ENCODE peak calls at places on chromosomes 11 and 22, in eight cellular contexts. One of them, this sample, is unnamed.
A peak's percentile ranks its signal among the peaks of the same experiment; 100 is the strongest.

GRCh38 chr22:30328466-30329049 is 1.8 kb upstream of the TBC1D10A start:
- DNase-seq in substantia nigra: no peak
- DNase-seq in NCI-H1417: no peak
- DNase-seq in activated CD8-positive, alpha-beta memory T cell treated with anti-CD3 and anti-CD28 coated beads for 4 hours: no peak
- DNase-seq in NCI-H510A treated with DMSO at 0.1 percent for 48 hours: no peak
- DNase-seq in NCI-H774: no peak
- DNase-seq in non-pigmented ciliary epithelial cell: no peak
- DNase-seq in nephron progenitor cell: no peak
- DNase-seq in this sample: no peak

GRCh38 chr11:15801616-15802015 is 554.7 kb downstream of the SOX6 start:
- DNase-seq in non-pigmented ciliary epithelial cell: no peak
- DNase-seq in substantia nigra: no peak
- DNase-seq in activated CD8-positive, alpha-beta memory T cell treated with anti-CD3 and anti-CD28 coated beads for 4 hours: no peak
- DNase-seq in nephron progenitor cell: no peak
- DNase-seq in NCI-H1417: no peak
- DNase-seq in NCI-H774: no peak
- DNase-seq in NCI-H510A treated with DMSO at 0.1 percent for 48 hours: no peak
- DNase-seq in this sample: no peak

GRCh38 chr11:119093951-119094815 is 7.5 kb downstream of the DPAGT1 start:
- DNase-seq in substantia nigra: no peak
- DNase-seq in activated CD8-positive, alpha-beta memory T cell treated with anti-CD3 and anti-CD28 coated beads for 4 hours: peak; percentile 36
- DNase-seq in non-pigmented ciliary epithelial cell: no peak
- DNase-seq in nephron progenitor cell: peak; percentile 44
- DNase-seq in NCI-H774: no peak
- DNase-seq in NCI-H510A treated with DMSO at 0.1 percent for 48 hours: peak; percentile 14
- DNase-seq in NCI-H1417: peak; percentile 68
- DNase-seq in this sample: no peak

GRCh38 chr11:65169164-65169641 is 830 bp upstream of the SPDYC start:
- DNase-seq in nephron progenitor cell: no peak
- DNase-seq in NCI-H1417: no peak
- DNase-seq in activated CD8-positive, alpha-beta memory T cell treated with anti-CD3 and anti-CD28 coated beads for 4 hours: no peak
- DNase-seq in NCI-H774: no peak
- DNase-seq in NCI-H510A treated with DMSO at 0.1 percent for 48 hours: no peak
- DNase-seq in non-pigmented ciliary epithelial cell: peak; percentile 28
- DNase-seq in substantia nigra: no peak
- DNase-seq in this sample: no peak

GRCh38 chr11:11281626-11282025 is 71.4 kb downstream of the CSNK2A3 start:
- DNase-seq in activated CD8-positive, alpha-beta memory T cell treated with anti-CD3 and anti-CD28 coated beads for 4 hours: no peak
- DNase-seq in NCI-H510A treated with DMSO at 0.1 percent for 48 hours: no peak
- DNase-seq in NCI-H1417: no peak
- DNase-seq in NCI-H774: no peak
- DNase-seq in substantia nigra: no peak
- DNase-seq in nephron progenitor cell: no peak
- DNase-seq in non-pigmented ciliary epithelial cell: no peak
- DNase-seq in this sample: no peak

GRCh38 chr11:74418509-74418895 is 20.3 kb upstream of the PGM2L1 start:
- DNase-seq in activated CD8-positive, alpha-beta memory T cell treated with anti-CD3 and anti-CD28 coated beads for 4 hours: no peak
- DNase-seq in substantia nigra: no peak
- DNase-seq in nephron progenitor cell: no peak
- DNase-seq in NCI-H774: peak; percentile 79
- DNase-seq in non-pigmented ciliary epithelial cell: peak; percentile 61
- DNase-seq in NCI-H1417: peak; percentile 63
- DNase-seq in NCI-H510A treated with DMSO at 0.1 percent for 48 hours: no peak
- DNase-seq in this sample: no peak

GRCh38 chr22:24208012-24208749 is 26.9 kb downstream of the SUSD2 start:
- DNase-seq in NCI-H1417: no peak
- DNase-seq in NCI-H510A treated with DMSO at 0.1 percent for 48 hours: peak; percentile 12
- DNase-seq in nephron progenitor cell: no peak
- DNase-seq in substantia nigra: no peak
- DNase-seq in NCI-H774: peak; percentile 5
- DNase-seq in activated CD8-positive, alpha-beta memory T cell treated with anti-CD3 and anti-CD28 coated beads for 4 hours: no peak
- DNase-seq in non-pigmented ciliary epithelial cell: peak; percentile 90
- DNase-seq in this sample: no peak

GRCh38 chr11:7514099-7514725 is 413 bp downstream of the PPFIBP2 start:
- DNase-seq in nephron progenitor cell: no peak
- DNase-seq in NCI-H1417: peak; percentile 24
- DNase-seq in activated CD8-positive, alpha-beta memory T cell treated with anti-CD3 and anti-CD28 coated beads for 4 hours: no peak
- DNase-seq in substantia nigra: no peak
- DNase-seq in non-pigmented ciliary epithelial cell: no peak
- DNase-seq in NCI-H774: no peak
- DNase-seq in NCI-H510A treated with DMSO at 0.1 percent for 48 hours: no peak
- DNase-seq in this sample: peak; percentile 51

GRCh38 chr22:27391092-27391770 is 410.3 kb downstream of the MN1 start:
- DNase-seq in non-pigmented ciliary epithelial cell: no peak
- DNase-seq in substantia nigra: no peak
- DNase-seq in nephron progenitor cell: peak; percentile 22
- DNase-seq in NCI-H510A treated with DMSO at 0.1 percent for 48 hours: no peak
- DNase-seq in NCI-H1417: no peak
- DNase-seq in activated CD8-positive, alpha-beta memory T cell treated with anti-CD3 and anti-CD28 coated beads for 4 hours: no peak
- DNase-seq in NCI-H774: no peak
- DNase-seq in this sample: no peak

GRCh38 chr11:97610000-97610399 is 1220.2 kb downstream of the JRKL start:
- DNase-seq in substantia nigra: no peak
- DNase-seq in NCI-H774: no peak
- DNase-seq in NCI-H1417: no peak
- DNase-seq in NCI-H510A treated with DMSO at 0.1 percent for 48 hours: no peak
- DNase-seq in activated CD8-positive, alpha-beta memory T cell treated with anti-CD3 and anti-CD28 coated beads for 4 hours: no peak
- DNase-seq in nephron progenitor cell: no peak
- DNase-seq in non-pigmented ciliary epithelial cell: no peak
- DNase-seq in this sample: no peak

GRCh38 chr11:95074806-95075563 is 8.3 kb downstream of the SRSF8 start:
- DNase-seq in nephron progenitor cell: no peak
- DNase-seq in NCI-H774: no peak
- DNase-seq in substantia nigra: no peak
- DNase-seq in non-pigmented ciliary epithelial cell: no peak
- DNase-seq in NCI-H510A treated with DMSO at 0.1 percent for 48 hours: peak; percentile 33
- DNase-seq in NCI-H1417: peak; percentile 68
- DNase-seq in activated CD8-positive, alpha-beta memory T cell treated with anti-CD3 and anti-CD28 coated beads for 4 hours: no peak
- DNase-seq in this sample: no peak

GRCh38 chr22:20115691-20116375 is at the start of gene RANBP1:
- DNase-seq in substantia nigra: no peak
- DNase-seq in NCI-H1417: no peak
- DNase-seq in activated CD8-positive, alpha-beta memory T cell treated with anti-CD3 and anti-CD28 coated beads for 4 hours: no peak
- DNase-seq in non-pigmented ciliary epithelial cell: no peak
- DNase-seq in nephron progenitor cell: no peak
- DNase-seq in NCI-H774: no peak
- DNase-seq in NCI-H510A treated with DMSO at 0.1 percent for 48 hours: no peak
- DNase-seq in this sample: no peak

GRCh38 chr22:21047730-21048129 is 2.0 kb downstream of the LRRC74B start:
- DNase-seq in non-pigmented ciliary epithelial cell: no peak
- DNase-seq in nephron progenitor cell: no peak
- DNase-seq in NCI-H1417: peak; percentile 79
- DNase-seq in NCI-H510A treated with DMSO at 0.1 percent for 48 hours: peak; percentile 26
- DNase-seq in activated CD8-positive, alpha-beta memory T cell treated with anti-CD3 and anti-CD28 coated beads for 4 hours: no peak
- DNase-seq in NCI-H774: peak; percentile 57
- DNase-seq in substantia nigra: no peak
- DNase-seq in this sample: no peak

GRCh38 chr11:31757245-31757835 is 53.8 kb downstream of the PAX6 start:
- DNase-seq in NCI-H1417: peak; percentile 73
- DNase-seq in NCI-H510A treated with DMSO at 0.1 percent for 48 hours: peak; percentile 9
- DNase-seq in nephron progenitor cell: no peak
- DNase-seq in substantia nigra: no peak
- DNase-seq in non-pigmented ciliary epithelial cell: no peak
- DNase-seq in NCI-H774: no peak
- DNase-seq in activated CD8-positive, alpha-beta memory T cell treated with anti-CD3 and anti-CD28 coated beads for 4 hours: no peak
- DNase-seq in this sample: peak; percentile 96

GRCh38 chr11:66326261-66327111 is 9.6 kb upstream of the CD248 start:
- DNase-seq in NCI-H1417: no peak
- DNase-seq in NCI-H774: no peak
- DNase-seq in NCI-H510A treated with DMSO at 0.1 percent for 48 hours: no peak
- DNase-seq in substantia nigra: no peak
- DNase-seq in activated CD8-positive, alpha-beta memory T cell treated with anti-CD3 and anti-CD28 coated beads for 4 hours: no peak
- DNase-seq in nephron progenitor cell: peak; percentile 63
- DNase-seq in non-pigmented ciliary epithelial cell: no peak
- DNase-seq in this sample: no peak